ENCODE peak calls at places on chromosomes 13 and 19, in four cellular contexts. L is stimulated activated CD8-positive, alpha-beta memory T cell treated with anti-CD3 and anti-CD28 coated beads, Interleukin-7, amount 100 ng/mL, for 24 hours; W is CD8-positive, alpha-beta memory T cell; B is putamen. X is an unnamed sample.

GRCh38 chr19:11942843-11943108 is 17.9 kb downstream of the ZNF700 start:
- DNase-seq in L (no peak), W (no peak), B (no peak), X (no peak)

GRCh38 chr13:34816543-34816942 is 125.5 kb upstream of the NBEA start:
- DNase-seq in L (no peak), W (no peak), B (no peak), X (peak; percentile 4)

GRCh38 chr13:40116008-40116407 is 460.5 kb downstream of the COG6 start:
- DNase-seq in L (no peak), W (no peak), B (no peak), X (no peak)

GRCh38 chr13:113489171-113489548 is 1.4 kb downstream of the DCUN1D2 start:
- DNase-seq in L (no peak), W (no peak), B (no peak), X (no peak)

GRCh38 chr19:19278315-19278714 is 5.2 kb upstream of the TM6SF2 start:
- DNase-seq in L (no peak), W (no peak), B (no peak), X (peak; percentile 34)

GRCh38 chr13:32200741-32201140 is 114.4 kb downstream of the ZAR1L start:
- DNase-seq in L (no peak), W (no peak), B (peak; percentile 13), X (no peak)

GRCh38 chr13:20127563-20128458 is 33.0 kb downstream of the GJA3 start:
- DNase-seq in L (no peak), W (no peak), B (peak; percentile 58), X (peak; percentile 70)

GRCh38 chr19:39046037-39046821 is 13.9 kb upstream of the FBXO27 start:
- DNase-seq in L (no peak), W (no peak), B (no peak), X (no peak)

GRCh38 chr13:23069571-23069970 is 111.2 kb upstream of the SGCG start:
- DNase-seq in L (no peak), W (no peak), B (no peak), X (no peak)

GRCh38 chr13:66001136-66001535 is 1229.0 kb downstream of the PCDH9 start:
- DNase-seq in L (no peak), W (no peak), B (no peak), X (no peak)

GRCh38 chr19:2602391-2603181 is 99.9 kb downstream of the GNG7 start:
- DNase-seq in L (no peak), W (no peak), B (peak; percentile 41), X (peak; percentile 78)

GRCh38 chr19:42074513-42075363 is 1.2 kb upstream of the ZNF574 start:
- DNase-seq in L (no peak), W (no peak), B (no peak), X (peak; percentile 24)

GRCh38 chr13:57612568-57612967 is 19.0 kb upstream of the PCDH17 start:
- DNase-seq in L (no peak), W (no peak), B (no peak), X (no peak)

GRCh38 chr19:18167975-18168645 is 5.5 kb upstream of the IFI30 start:
- DNase-seq in L (no peak), W (peak; percentile 35), B (no peak), X (no peak)

GRCh38 chr13:36904219-36904618 is 15.8 kb downstream of the SMAD9 start:
- DNase-seq in L (no peak), W (no peak), B (no peak), X (no peak)

GRCh38 chr13:111269508-111269907 is 50.9 kb upstream of the TEX29 start:
- DNase-seq in L (no peak), W (no peak), B (no peak), X (no peak)

GRCh38 chr13:36986462-36987240 is 12.5 kb downstream of the ALG5 start:
- DNase-seq in L (no peak), W (no peak), B (no peak), X (no peak)

GRCh38 chr19:47651691-47652090 is 42.8 kb downstream of the BICRA start:
- DNase-seq in L (no peak), W (no peak), B (no peak), X (no peak)

GRCh38 chr19:49930483-49931011 is 1.2 kb upstream of the NUP62 start:
- DNase-seq in L (no peak), W (no peak), B (no peak), X (no peak)

GRCh38 chr19:48867119-48867921 is 1.1 kb downstream of the PLEKHA4 start:
- DNase-seq in L (no peak), W (no peak), B (no peak), X (no peak)

GRCh38 chr13:36382030-36382429 is 35.8 kb upstream of the SPART start:
- DNase-seq in L (no peak), W (no peak), B (no peak), X (no peak)

GRCh38 chr13:78239681-78240080 is 321.1 kb upstream of the EDNRB start:
- DNase-seq in L (no peak), W (no peak), B (no peak), X (no peak)

GRCh38 chr13:97810152-97810551 is 143.3 kb upstream of the IPO5 start:
- DNase-seq in L (no peak), W (no peak), B (peak; percentile 39), X (no peak)

GRCh38 chr13:49436890-49437289 is 7.0 kb downstream of the CAB39L start:
- DNase-seq in L (no peak), W (no peak), B (peak; percentile 39), X (peak; percentile 51)

GRCh38 chr13:74250738-74251190 is 116.6 kb upstream of the KLF12 start:
- DNase-seq in L (no peak), W (no peak), B (no peak), X (no peak)

X was measured in Ammon's horn.